ENCODE peak calls at places on chromosomes 4 and X, in nine cellular contexts. Z is cardiac muscle cell; U is dorsolateral prefrontal cortex; F is upper lobe of right lung; N is CD4-positive, alpha-beta T cell; H is mesendoderm; C is lower lobe of right lung; S is ascending aorta; T is adrenal gland. J is an unnamed sample.

GRCh38 chr4:24849662-24850280 is 54.4 kb downstream of the SOD3 start:
- DNase-seq in Z (no peak), U (no peak), F (no peak), N (no peak), H (no peak), C (no peak), S (no peak), T (no peak), J (no peak)

GRCh38 chrX:128759177-128759576 is 707.0 kb upstream of the ACTRT1 start:
- DNase-seq in Z (no peak), U (no peak), F (no peak), N (no peak), H (no peak), C (no peak), S (no peak), T (no peak), J (no peak)

GRCh38 chr4:79652232-79652631 is 244.2 kb upstream of the GK2 start:
- DNase-seq in Z (no peak), U (no peak), F (no peak), N (no peak), H (no peak), C (no peak), S (no peak), T (no peak), J (no peak)

GRCh38 chrX:154436597-154437397 is at the start of gene GDI1:
- DNase-seq in Z (peak; percentile 61), U (no peak), F (peak; percentile 82), N (peak; percentile 41), H (peak; percentile 60), C (peak; percentile 71), S (no peak), T (no peak), J (no peak)

GRCh38 chrX:1215123-1215823 is 2.8 kb upstream of the CRLF2 start:
- DNase-seq in Z (no peak), U (no peak), F (no peak), N (no peak), H (no peak), C (no peak), S (peak; percentile 39), T (no peak), J (no peak)

GRCh38 chrX:141220342-141221008 is 21.8 kb downstream of the SPANXC start:
- DNase-seq in Z (no peak), U (no peak), F (no peak), N (no peak), H (peak; percentile 42), C (no peak), S (no peak), T (no peak), J (no peak)

GRCh38 chrX:112043997-112044396 is 38.6 kb downstream of the TRPC5 start:
- DNase-seq in Z (peak; percentile 44), U (no peak), F (no peak), N (no peak), H (peak; percentile 31), C (no peak), S (no peak), T (no peak), J (no peak)

GRCh38 chr4:187020681-187021080 is 297.0 kb upstream of the FAT1 start:
- DNase-seq in Z (no peak), U (no peak), F (no peak), N (no peak), H (no peak), C (no peak), S (no peak), T (no peak), J (no peak)

GRCh38 chrX:7110821-7111276 is 36.7 kb upstream of the STS start:
- DNase-seq in Z (no peak), U (no peak), F (no peak), N (no peak), H (peak; percentile 67), C (no peak), S (no peak), T (no peak), J (no peak)

GRCh38 chr4:185205697-185206342 is 2.0 kb upstream of the CFAP97 start:
- DNase-seq in Z (no peak), U (no peak), F (no peak), N (no peak), H (no peak), C (no peak), S (no peak), T (no peak), J (no peak)

GRCh38 chr4:185203380-185204237 is at the start of gene CFAP97:
- DNase-seq in Z (peak; percentile 88), U (peak; percentile 86), F (peak; percentile 95), N (peak; percentile 67), H (peak; percentile 73), C (peak; percentile 96), S (peak; percentile 95), T (peak; percentile 93), J (peak; percentile 77)

GRCh38 chr4:185204238-185204910 is 574 bp upstream of the CFAP97 start:
- DNase-seq in Z (no peak), U (no peak), F (no peak), N (no peak), H (peak; percentile 45), C (no peak), S (peak; percentile 49), T (no peak), J (peak; percentile 14)

GRCh38 chr4:185202984-185203379 is 818 bp downstream of the CFAP97 start:
- DNase-seq in Z (no peak), U (no peak), F (no peak), N (no peak), H (no peak), C (no peak), S (peak; percentile 43), T (no peak), J (no peak)

DNA sequence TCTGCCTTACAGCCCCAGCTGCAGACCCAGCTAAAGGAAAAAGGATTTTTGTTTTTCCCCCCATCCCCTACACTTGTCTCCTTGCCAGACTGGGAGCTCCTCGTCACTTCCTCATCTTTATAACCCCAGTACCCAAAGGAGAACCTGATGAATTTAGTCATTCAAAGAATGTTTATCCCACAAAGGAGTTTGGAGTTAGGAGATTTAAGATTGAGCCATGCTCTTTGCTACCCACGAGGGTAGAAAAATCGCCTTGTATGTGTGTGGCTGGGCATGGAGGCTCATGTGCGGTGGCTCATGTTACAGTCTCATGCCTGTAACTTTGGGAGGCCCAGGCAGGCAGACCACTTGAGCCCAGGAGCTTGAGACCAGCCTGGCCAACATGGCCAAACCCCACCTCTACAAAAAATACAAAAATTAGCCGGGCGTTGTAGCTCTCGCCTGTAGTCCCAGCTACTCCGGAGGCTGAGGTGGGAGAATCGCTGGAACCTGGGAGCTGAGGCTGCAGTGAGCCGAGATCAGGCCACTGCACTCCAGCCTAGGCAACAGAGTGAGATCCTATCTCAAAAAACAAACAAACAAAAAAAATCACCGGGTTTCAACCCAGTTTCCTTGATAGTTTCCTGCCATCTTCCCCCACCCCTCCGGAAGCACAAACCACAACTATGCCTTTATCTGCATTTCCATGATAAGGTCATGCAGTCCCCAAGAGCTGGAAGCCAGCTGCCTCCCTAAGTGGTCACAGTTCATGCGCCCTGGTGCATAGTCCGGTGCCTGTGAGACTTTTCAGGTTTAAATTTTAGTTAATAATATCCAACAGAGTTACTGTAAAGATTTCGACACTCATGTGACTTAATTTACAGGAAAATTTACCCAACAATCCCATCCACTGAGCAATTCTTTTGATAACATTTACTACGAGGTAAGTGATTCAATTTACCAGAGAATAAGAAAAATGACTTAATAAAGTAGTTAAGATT is 1.5 kb downstream of the CFAP97 start:
- DNase-seq in Z (peak; percentile 33), U (no peak), F (no peak), N (peak; percentile 19), H (peak; percentile 96), C (no peak), S (peak; percentile 62), T (no peak), J (no peak)
- H3K27ac ChIP-seq in Z (peak overlapping the region; percentile 41), U (peak overlapping the region; percentile 97), F (peak overlapping the region; percentile 97), N (peak overlapping the region; percentile 89), H (peak overlapping the region; percentile 87), C (peak overlapping the region; percentile 95), S (peak overlapping the region; percentile 99), T (peak overlapping the region; percentile 40), J (peak overlapping the region; percentile 1)

DNA sequence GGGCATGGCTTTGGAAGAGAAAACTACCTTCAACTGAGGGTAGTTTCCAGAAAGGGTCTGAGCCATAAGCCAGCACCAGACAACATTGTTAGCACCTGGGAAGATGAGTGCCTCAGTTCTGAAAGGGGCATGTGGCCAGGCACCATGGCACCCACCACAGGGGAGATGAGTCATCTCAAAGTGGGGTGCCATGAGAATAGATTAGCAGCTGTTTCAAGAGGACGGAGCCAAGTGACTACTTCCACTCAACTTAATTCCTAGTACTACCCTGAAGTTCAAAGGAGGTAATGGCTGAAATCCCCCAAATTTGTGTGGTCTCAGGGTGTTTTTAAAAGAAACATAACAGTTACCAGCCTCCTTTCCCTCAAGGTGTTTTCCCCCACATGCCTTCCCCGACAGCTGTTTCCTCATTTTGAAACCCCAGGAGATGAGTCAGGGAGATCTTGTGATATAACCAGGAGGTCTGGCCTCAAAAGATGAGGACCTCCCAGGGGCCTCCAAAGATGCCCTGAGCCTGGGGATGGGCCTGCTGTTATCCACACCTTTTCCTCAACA is 27.8 kb upstream of the FTHL17 start:
- DNase-seq in Z (no peak), U (no peak), F (no peak), N (no peak), H (peak; percentile 2), C (no peak), S (no peak), T (no peak), J (no peak)
- H3K27ac ChIP-seq in Z (no peak overlapping the region), U (no peak overlapping the region), F (no peak overlapping the region), N (no peak overlapping the region), H (no peak overlapping the region), C (no peak overlapping the region), S (no peak overlapping the region), T (no peak overlapping the region), J (no peak overlapping the region)

GRCh38 chr4:113531572-113531971 is 230.0 kb downstream of the CAMK2D start:
- DNase-seq in Z (no peak), U (no peak), F (no peak), N (no peak), H (no peak), C (no peak), S (no peak), T (no peak), J (no peak)
- H3K27ac ChIP-seq in Z (no peak overlapping the region), U (no peak overlapping the region), F (no peak overlapping the region), N (no peak overlapping the region), H (no peak overlapping the region), C (no peak overlapping the region), S (no peak overlapping the region), T (no peak overlapping the region), J (no peak overlapping the region)

DNA sequence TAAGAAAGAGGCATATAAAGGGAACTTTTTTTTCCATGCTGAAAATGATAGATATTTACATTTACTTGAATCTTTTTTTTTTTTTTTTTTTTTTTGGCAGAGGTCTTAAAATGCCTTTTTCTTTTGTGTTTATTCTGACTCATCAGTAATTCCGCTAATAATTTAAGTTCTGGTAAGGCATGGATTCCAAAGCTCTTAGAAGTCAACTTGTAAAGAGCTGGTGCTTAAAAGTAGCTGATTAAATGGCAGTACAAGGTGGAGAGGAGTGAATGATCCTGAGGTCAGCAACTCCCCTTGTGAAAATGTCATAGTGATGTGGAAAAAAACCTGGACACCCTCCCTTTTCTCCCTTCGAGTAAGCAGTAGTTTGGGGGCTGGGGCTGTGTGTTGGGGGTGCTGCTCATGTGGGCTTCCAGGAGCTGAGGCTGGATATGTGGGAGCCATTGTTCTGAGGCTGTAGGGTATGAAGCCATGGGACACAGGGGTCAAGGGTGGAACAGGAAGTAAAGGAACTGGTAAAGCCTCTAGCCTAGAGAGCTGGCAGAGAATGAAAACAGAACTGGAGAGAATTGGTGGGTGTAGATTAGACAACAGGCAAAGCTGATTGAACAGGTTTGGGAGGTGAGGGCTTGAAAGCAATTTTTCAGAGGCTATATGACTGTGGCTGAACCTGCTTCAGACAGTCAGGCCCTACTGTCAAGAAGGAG is 41.0 kb upstream of the PITX2 start:
- DNase-seq in Z (no peak), U (no peak), F (no peak), N (no peak), H (no peak), C (no peak), S (no peak), T (no peak), J (no peak)
- H3K27ac ChIP-seq in Z (no peak overlapping the region), U (no peak overlapping the region), F (no peak overlapping the region), N (no peak overlapping the region), H (no peak overlapping the region), C (no peak overlapping the region), S (no peak overlapping the region), T (no peak overlapping the region), J (no peak overlapping the region)